ENCODE peak calls at places on chromosomes 4 and X, in four cellular contexts. F, G, J and D are unnamed samples.

GRCh38 chrX:19625612-19626011 is 110.3 kb upstream of the MAP3K15 start:
- DNase-seq in F (no peak), G (peak; percentile 23), J (no peak), D (peak; percentile 25)

GRCh38 chr4:7637139-7637538 is 202.4 kb upstream of the PSAPL1 start:
- DNase-seq in F (no peak), G (no peak), J (no peak), D (no peak)

GRCh38 chrX:44003975-44004374 is 30.8 kb upstream of the NDP start:
- DNase-seq in F (no peak), G (peak; percentile 42), J (no peak), D (no peak)

GRCh38 chr4:123390846-123391456 is 5.6 kb upstream of the SPRY1 start:
- DNase-seq in F (no peak), G (no peak), J (no peak), D (no peak)

GRCh38 chrX:106999002-106999975 is 723 bp downstream of the MORC4 start:
- DNase-seq in F (peak; percentile 78), G (peak; percentile 56), J (peak; percentile 63), D (peak; percentile 1)

GRCh38 chr4:23934915-23935314 is 45.1 kb upstream of the PPARGC1A start:
- DNase-seq in F (no peak), G (peak; percentile 93), J (peak; percentile 84), D (no peak)

GRCh38 chrX:13268874-13269273 is 51.0 kb downstream of the ATXN3L start:
- DNase-seq in F (no peak), G (no peak), J (no peak), D (no peak)

GRCh38 chrX:67574696-67575095 is 30.9 kb downstream of the AR start:
- DNase-seq in F (no peak), G (peak; percentile 40), J (no peak), D (no peak)

GRCh38 chrX:153922932-153923857 is 2.9 kb downstream of the ARHGAP4 start:
- DNase-seq in F (no peak), G (peak; percentile 57), J (peak; percentile 80), D (no peak)

GRCh38 chrX:40637687-40638086 is 9.7 kb downstream of the CXorf38 start:
- DNase-seq in F (no peak), G (peak; percentile 15), J (no peak), D (no peak)

GRCh38 chrX:7047951-7048350 is 99.6 kb upstream of the STS start:
- DNase-seq in F (no peak), G (no peak), J (no peak), D (no peak)

GRCh38 chr4:112967109-112967508 is 82.3 kb upstream of the ANK2 start:
- DNase-seq in F (no peak), G (no peak), J (no peak), D (no peak)

GRCh38 chrX:152202886-152203285 is 64.5 kb upstream of the MAGEA10 start:
- DNase-seq in F (no peak), G (no peak), J (no peak), D (no peak)

GRCh38 chrX:9072281-9072680 is 38.4 kb upstream of the FAM9B start:
- DNase-seq in F (no peak), G (no peak), J (no peak), D (no peak)

GRCh38 chr4:88054909-88055308 is 47.5 kb downstream of the PKD2 start:
- DNase-seq in F (peak; percentile 46), G (peak; percentile 40), J (no peak), D (no peak)

GRCh38 chr4:113969935-113970334 is 9.5 kb downstream of the ARSJ start:
- DNase-seq in F (no peak), G (peak; percentile 54), J (no peak), D (no peak)

GRCh38 chr4:125043453-125043852 is 271.3 kb upstream of the FAT4 start:
- DNase-seq in F (no peak), G (peak; percentile 38), J (no peak), D (no peak)

GRCh38 chrX:292900-293897 is 12.0 kb downstream of the PLCXD1 start:
- DNase-seq in F (no peak), G (no peak), J (peak; percentile 13), D (no peak)

GRCh38 chrX:84907324-84907946 is 96.2 kb upstream of the APOOL start:
- DNase-seq in F (peak; percentile 6), G (peak; percentile 0), J (no peak), D (no peak)
- H3K4me3 ChIP-seq in F (no peak overlapping the region), G (no peak overlapping the region), J (no peak overlapping the region), D (no peak overlapping the region)

GRCh38 chr4:64022560-64022959 is 386.7 kb downstream of the TECRL start:
- DNase-seq in F (no peak), G (no peak), J (no peak), D (no peak)
- H3K9me3 ChIP-seq in F (no peaks in the 10 kb centered on the region), G (no peaks in the 10 kb centered on the region), J (no peaks in the 10 kb centered on the region), D (peaks cover 5% of the 10 kb centered on the region)

GRCh38 chrX:119852410-119853353 is at the start of gene UPF3B:
- DNase-seq in F (peak; percentile 97), G (peak; percentile 98), J (peak; percentile 97), D (peak; percentile 91)

DNA sequence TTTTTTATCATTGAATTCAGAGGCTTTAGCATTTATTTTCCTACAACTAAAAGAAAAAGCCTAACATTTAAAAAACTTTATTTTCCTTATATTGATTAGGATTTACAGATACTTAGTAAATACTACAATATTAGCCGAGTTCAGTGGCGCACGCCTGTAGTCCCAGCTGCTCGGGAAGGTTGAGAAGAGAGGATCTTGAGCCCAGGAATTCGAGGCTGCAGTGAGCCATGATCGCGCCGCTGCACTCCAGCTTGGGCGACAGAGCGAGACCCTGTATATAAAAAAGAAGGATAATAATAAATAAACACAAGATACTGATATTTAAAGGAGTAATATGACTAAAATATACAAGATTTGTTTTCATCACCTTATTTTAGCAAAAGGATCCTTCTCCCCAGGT is 686 bp upstream of the UPF3B start:
- DNase-seq in F (no peak), G (no peak), J (no peak), D (no peak)
- H3K27ac ChIP-seq in F (peak overlapping the region; percentile 31), G (peak overlapping the region; percentile 32), J (peak overlapping the region; percentile 89), D (peak overlapping the region; percentile 53)

DNA sequence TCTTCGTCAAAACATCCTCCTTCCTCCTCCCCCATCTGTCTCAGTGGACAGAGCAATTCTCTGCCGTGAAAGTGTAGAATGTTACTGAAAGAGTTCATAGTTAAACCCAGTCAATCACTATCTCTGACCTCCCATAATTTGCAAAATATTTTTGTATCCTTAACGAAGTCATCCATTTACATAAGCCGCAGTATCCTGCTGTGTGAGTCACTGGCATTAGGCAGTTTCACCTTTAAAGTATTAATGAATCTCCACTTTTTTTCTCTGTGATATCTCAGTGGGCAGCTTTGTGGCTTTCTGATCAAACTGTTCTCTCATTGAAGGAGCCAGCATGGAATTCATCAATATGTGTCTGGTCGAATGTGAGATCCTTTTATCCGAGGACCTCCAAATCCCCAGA is 678.6 kb upstream of the TENM3 start:
- DNase-seq in F (no peak), G (peak; percentile 77), J (no peak), D (no peak)
- H3K4me3 ChIP-seq in F (no peak overlapping the region), G (no peak overlapping the region), J (no peak overlapping the region), D (no peak overlapping the region)

GRCh38 chr4:21205821-21206531 is 505.7 kb downstream of the PACRGL start:
- DNase-seq in F (peak; percentile 61), G (no peak), J (no peak), D (no peak)

GRCh38 chr4:21209854-21210253 is 509.6 kb downstream of the PACRGL start:
- DNase-seq in F (no peak), G (no peak), J (no peak), D (no peak)

DNA sequence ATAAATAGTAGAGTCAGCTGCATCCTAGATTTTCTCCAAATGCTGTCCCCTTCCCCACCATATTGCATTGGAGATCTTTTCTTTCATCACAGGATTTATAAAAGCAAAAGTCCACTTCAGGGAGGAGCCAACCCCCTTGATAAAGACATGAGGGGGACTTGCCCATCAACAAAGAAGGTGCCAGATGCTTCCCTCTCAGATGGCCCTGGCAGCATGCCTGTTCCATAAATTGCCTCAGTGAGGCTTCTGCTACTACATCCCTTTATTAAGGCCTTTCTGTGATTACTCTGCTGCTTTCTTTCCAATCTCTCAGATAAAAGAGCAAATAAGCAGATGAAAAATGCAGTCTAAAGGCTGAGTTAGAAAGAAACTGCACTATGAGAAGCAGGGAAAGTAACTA is 511.6 kb downstream of the PACRGL start:
- DNase-seq in F (no peak), G (no peak), J (no peak), D (no peak)
- H3K9me3 ChIP-seq in F (no peaks in the 10 kb centered on the region), G (no peaks in the 10 kb centered on the region), J (no peaks in the 10 kb centered on the region), D (no peaks in the 10 kb centered on the region)

DNA sequence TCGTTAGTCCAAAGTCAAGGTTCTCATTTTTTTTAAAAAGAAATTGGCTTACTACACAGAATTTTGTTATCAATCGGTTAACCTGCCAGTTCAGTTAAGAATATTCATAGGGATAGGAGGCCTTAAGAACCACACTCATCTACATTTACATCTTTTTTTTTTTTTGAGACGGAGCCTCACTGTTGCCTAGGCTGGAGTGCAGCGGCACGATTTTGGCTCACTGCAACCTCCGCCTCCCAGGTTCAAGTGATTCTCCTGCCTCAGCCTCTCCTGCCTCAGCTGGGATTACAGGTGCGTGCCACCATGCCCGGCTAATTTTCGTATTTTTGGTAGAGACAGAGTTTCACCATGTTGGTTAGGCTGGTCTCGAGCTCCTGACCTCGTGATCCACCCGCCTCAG is 33.7 kb downstream of the ABCE1 start:
- DNase-seq in F (no peak), G (no peak), J (no peak), D (no peak)
- H3K27ac ChIP-seq in F (peak overlapping the region; percentile 52), G (no peak overlapping the region), J (no peak overlapping the region), D (no peak overlapping the region)

DNA sequence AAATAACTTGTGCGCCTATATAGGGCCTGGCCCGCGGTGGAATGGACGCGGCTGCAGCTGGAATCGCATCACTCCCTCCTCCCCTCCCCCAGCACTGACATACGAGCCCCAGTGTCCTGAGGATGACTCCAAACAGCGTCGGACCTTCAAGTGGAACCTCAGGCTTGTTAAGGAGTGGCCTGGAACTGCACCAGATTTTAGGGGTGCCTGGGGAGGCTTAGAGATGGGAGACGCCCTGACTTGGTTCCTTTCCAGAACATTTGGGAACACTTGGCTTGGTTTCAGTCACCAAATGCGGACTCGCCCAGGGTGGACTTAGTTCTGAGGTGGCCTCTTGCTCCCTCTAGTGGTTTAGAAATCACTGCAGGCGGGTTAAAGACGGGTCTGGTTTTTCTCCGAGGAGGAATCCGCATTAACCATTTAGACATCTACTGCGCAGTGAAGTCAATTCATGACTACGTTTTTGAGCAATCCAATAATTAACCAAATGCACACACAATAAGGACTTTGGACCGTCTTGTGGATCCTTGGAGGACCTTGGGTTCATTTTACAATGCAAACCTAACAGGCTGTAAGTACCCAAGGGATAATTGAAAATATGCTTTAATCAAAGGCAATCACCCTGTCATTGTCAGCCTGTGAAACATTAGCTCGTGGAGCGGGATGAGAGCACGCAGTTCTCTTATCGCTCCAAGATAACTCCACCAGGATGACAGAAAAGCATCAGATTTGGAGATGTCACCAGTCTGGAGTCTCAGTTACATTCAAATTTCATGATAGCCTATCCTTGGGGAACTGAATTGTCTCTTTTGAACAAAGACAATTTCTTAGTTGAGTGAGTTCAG is 11.2 kb upstream of the PDGFRA start:
- DNase-seq in F (peak; percentile 91), G (peak; percentile 70), J (peak; percentile 84), D (no peak)
- H3K4me3 ChIP-seq in F (peak overlapping the region; percentile 27), G (peak overlapping the region; percentile 60), J (peak overlapping the region; percentile 43), D (peak overlapping the region; percentile 9)

GRCh38 chr4:175033162-175033561 is 115.0 kb downstream of the ADAM29 start:
- DNase-seq in F (no peak), G (no peak), J (no peak), D (no peak)

GRCh38 chr4:175034986-175035705 is 117.0 kb downstream of the ADAM29 start:
- DNase-seq in F (no peak), G (peak; percentile 5), J (no peak), D (no peak)

GRCh38 chr4:175034007-175034406 is 115.8 kb downstream of the ADAM29 start:
- DNase-seq in F (no peak), G (no peak), J (no peak), D (no peak)

GRCh38 chr4:175035907-175036306 is 117.7 kb downstream of the ADAM29 start:
- DNase-seq in F (no peak), G (peak; percentile 72), J (no peak), D (no peak)
- H3K9me3 ChIP-seq in F (no peaks in the 10 kb centered on the region), G (no peaks in the 10 kb centered on the region), J (no peaks in the 10 kb centered on the region), D (no peaks in the 10 kb centered on the region)